ENCODE peak calls at places on chromosomes 11 and 22, in seven cellular contexts. P is HCT116, S is GM23248, T is IMR-90, R is neural progenitor cell, E is PC-3, Y is neuronal stem cell. K is an unnamed sample.
A peak's percentile ranks its signal among the peaks of the same experiment; 100 is the strongest.

GRCh38 chr22:49973018-49973965 is 12.7 kb downstream of the PIM3 start:
- DNase-seq in P (no peak), S (no peak), T (no peak), R (no peak), E (no peak), Y (no peak), K (no peak)

GRCh38 chr11:1483445-1483961 is 3.1 kb downstream of the MOB2 start:
- DNase-seq in P (no peak), S (no peak), T (no peak), R (no peak), E (no peak), Y (no peak), K (no peak)

GRCh38 chr11:102552447-102553200 is 22.1 kb upstream of the MMP7 start:
- DNase-seq in P (peak; percentile 94), S (no peak), T (peak; percentile 65), R (no peak), E (peak; percentile 98), Y (no peak), K (peak; percentile 92)

GRCh38 chr22:19873960-19874306 is 19.3 kb upstream of the GNB1L start:
- DNase-seq in P (no peak), S (no peak), T (no peak), R (no peak), E (no peak), Y (no peak), K (no peak)

GRCh38 chr22:44363214-44363979 is 50.6 kb upstream of the SHISAL1 start:
- DNase-seq in P (no peak), S (peak; percentile 98), T (peak; percentile 98), R (no peak), E (peak; percentile 93), Y (no peak), K (peak; percentile 89)

GRCh38 chr22:42939941-42940653 is 74.9 kb downstream of the PACSIN2 start:
- DNase-seq in P (peak; percentile 78), S (peak; percentile 89), T (peak; percentile 90), R (no peak), E (peak; percentile 93), Y (no peak), K (peak; percentile 72)

GRCh38 chr11:109033627-109034340 is 368.9 kb downstream of the DDX10 start:
- DNase-seq in P (no peak), S (peak; percentile 98), T (peak; percentile 89), R (no peak), E (peak; percentile 57), Y (no peak), K (peak; percentile 65)

GRCh38 chr11:55942785-55943392 is 6.7 kb upstream of the OR5I1 start:
- DNase-seq in P (peak; percentile 18), S (peak; percentile 49), T (peak; percentile 7), R (peak; percentile 66), E (peak; percentile 77), Y (peak; percentile 45), K (peak; percentile 16)

GRCh38 chr11:48034926-48035876 is 54.8 kb downstream of the PTPRJ start:
- DNase-seq in P (no peak), S (peak; percentile 54), T (no peak), R (no peak), E (no peak), Y (no peak), K (no peak)

GRCh38 chr22:33598821-33599220 is 321.5 kb downstream of the LARGE1 start:
- DNase-seq in P (no peak), S (no peak), T (no peak), R (no peak), E (no peak), Y (no peak), K (no peak)

GRCh38 chr22:48955351-48956311 is 872.0 kb downstream of the BRD1 start:
- DNase-seq in P (no peak), S (no peak), T (no peak), R (no peak), E (no peak), Y (no peak), K (no peak)

GRCh38 chr11:32713496-32713895 is 81.0 kb downstream of the CCDC73 start:
- DNase-seq in P (peak; percentile 8), S (peak; percentile 31), T (no peak), R (peak; percentile 13), E (peak; percentile 46), Y (no peak), K (no peak)

GRCh38 chr22:17918840-17919239 is 105.5 kb downstream of the MICAL3 start:
- DNase-seq in P (no peak), S (peak; percentile 48), T (peak; percentile 64), R (no peak), E (peak; percentile 44), Y (no peak), K (peak; percentile 67)

GRCh38 chr11:65522640-65523322 is 2.1 kb upstream of the SCYL1 start:
- DNase-seq in P (no peak), S (no peak), T (no peak), R (no peak), E (no peak), Y (no peak), K (no peak)

GRCh38 chr11:76919887-76920746 is 59.4 kb downstream of the ACER3 start:
- DNase-seq in P (peak; percentile 60), S (peak; percentile 93), T (peak; percentile 81), R (peak; percentile 89), E (peak; percentile 96), Y (peak; percentile 76), K (peak; percentile 64)

GRCh38 chr22:42388130-42388797 is 43.9 kb downstream of the NFAM1 start:
- DNase-seq in P (no peak), S (peak; percentile 25), T (peak; percentile 17), R (peak; percentile 75), E (peak; percentile 9), Y (no peak), K (peak; percentile 21)

DNA sequence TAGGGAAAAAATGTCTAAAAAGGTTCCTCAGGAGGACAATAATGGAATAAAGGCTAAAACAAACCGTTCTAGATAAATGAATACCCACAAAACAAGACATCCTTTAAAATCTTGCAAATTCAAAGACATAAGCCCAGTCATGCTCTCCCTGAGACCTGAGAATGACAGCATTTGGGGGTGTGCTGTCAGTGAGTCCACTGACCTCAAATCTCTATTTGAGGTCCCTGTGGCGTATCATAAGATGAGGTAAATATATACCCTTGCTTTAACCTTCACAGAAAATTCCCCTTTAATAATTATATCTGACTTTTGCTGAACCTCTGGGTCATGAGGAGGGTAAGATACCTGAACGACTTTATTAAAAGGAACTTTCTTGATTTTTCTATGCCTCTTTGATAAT is 53.6 kb upstream of the CHRM4 start:
- DNase-seq in P (no peak), S (no peak), T (no peak), R (no peak), E (no peak), Y (no peak), K (no peak)
- H3K4me2 ChIP-seq in P (no peak overlapping the region), S (no peak overlapping the region), T (no peak overlapping the region), R (no peak overlapping the region), E (no peak overlapping the region), Y (no peak overlapping the region), K (no peak overlapping the region)

GRCh38 chr22:37926358-37926757 is 20.3 kb downstream of the MICALL1 start:
- DNase-seq in P (no peak), S (no peak), T (no peak), R (no peak), E (no peak), Y (no peak), K (no peak)

GRCh38 chr22:37923927-37924326 is 17.8 kb downstream of the MICALL1 start:
- DNase-seq in P (no peak), S (no peak), T (no peak), R (no peak), E (no peak), Y (no peak), K (no peak)

GRCh38 chr22:37924386-37925065 is 18.4 kb downstream of the MICALL1 start:
- DNase-seq in P (no peak), S (no peak), T (no peak), R (no peak), E (no peak), Y (no peak), K (no peak)

GRCh38 chr22:37925767-37926166 is 19.7 kb downstream of the MICALL1 start:
- DNase-seq in P (no peak), S (no peak), T (no peak), R (no peak), E (no peak), Y (no peak), K (no peak)

DNA sequence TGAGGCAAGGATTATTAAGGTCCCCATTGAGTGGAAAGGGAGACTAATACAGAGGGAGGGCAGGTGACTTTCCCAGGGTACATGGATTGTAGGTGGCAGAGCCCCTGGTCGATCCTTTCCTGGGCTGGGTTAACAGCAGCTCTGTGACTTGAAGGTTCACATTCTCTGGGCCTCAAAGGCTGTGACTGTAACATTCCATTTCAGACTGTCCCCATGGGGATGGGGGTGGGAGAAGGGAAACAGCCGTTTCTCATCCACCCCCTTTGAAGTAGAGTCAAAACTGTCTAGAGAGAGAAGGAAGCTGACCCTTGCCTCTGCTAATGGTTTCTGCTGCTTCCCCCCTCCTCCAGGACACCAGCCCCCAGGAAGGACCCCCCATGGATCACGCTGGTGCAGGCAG is 19.2 kb downstream of the MICALL1 start:
- DNase-seq in P (no peak), S (no peak), T (no peak), R (no peak), E (no peak), Y (no peak), K (no peak)
- H3K9ac ChIP-seq in P (no peak overlapping the region), S (no peak overlapping the region), T (no peak overlapping the region), R (no peak overlapping the region), E (no peak overlapping the region), Y (no peak overlapping the region), K (no peak overlapping the region)

DNA sequence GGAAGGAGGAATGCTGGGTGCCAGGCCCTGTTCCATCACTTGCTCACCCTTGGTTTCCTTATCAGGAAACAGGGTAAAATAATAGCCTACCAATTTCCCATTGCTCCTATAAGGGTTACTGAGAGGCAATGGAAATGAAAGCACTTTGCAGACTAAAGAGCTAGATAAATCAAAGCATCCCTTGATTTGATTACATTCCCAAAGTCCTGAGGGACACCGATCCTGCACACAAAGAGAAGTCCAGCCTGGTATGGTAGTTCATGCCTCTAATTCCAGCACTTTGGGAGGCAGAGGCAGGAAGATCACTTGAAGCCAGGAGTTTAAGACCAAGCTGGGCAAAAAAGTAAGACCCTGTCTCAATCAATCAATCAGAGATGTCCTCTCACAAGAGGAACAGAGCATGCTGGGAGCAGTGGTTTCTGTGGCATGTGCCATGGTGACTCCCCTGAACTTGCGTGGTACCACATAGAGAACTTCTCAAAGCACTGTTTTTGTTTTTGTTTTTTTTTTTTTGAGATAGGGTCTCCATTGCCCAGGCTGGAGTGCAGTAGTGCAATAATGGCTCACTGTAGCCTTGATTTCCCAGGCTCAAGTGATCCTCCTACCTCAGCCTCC is 10.7 kb downstream of the TBC1D10A start:
- DNase-seq in P (no peak), S (no peak), T (peak; percentile 9), R (no peak), E (no peak), Y (no peak), K (no peak)
- H3K4me2 ChIP-seq in P (no peak overlapping the region), S (no peak overlapping the region), T (peak overlapping the region; percentile 45), R (no peak overlapping the region), E (no peak overlapping the region), Y (no peak overlapping the region), K (no peak overlapping the region)

DNA sequence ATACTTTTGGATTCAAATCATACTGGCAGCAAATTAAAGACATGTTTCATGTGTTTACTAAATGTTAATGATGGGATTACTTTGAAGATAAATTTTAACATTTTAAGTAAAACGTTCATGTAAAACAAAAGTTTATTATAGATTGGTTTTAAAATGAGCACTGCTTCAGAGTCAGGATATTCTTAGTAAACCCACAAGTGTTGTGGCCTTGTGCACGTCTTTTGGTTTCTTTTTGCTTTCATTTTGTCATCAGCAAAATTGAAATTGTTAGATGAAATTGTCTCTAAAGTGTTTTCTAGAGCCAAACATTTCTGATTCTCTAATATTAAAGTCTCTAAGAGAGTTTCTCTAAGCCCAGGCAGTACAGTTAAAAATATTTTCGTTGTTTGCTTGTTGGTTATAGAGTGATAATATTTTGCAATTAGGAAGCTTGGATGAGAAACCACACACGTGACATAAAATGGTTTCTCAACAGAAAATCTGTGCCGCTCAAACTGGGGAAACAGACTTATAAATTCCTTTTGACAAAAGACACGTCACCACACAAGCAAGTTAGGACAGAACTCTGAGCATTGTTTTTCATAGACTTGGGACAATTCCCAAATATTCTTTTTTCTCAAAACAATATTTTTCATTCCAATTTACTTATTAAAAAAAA is 164.4 kb downstream of the TEAD1 start:
- DNase-seq in P (no peak), S (peak; percentile 77), T (no peak), R (no peak), E (no peak), Y (no peak), K (peak; percentile 85)
- H3K9ac ChIP-seq in P (no peak overlapping the region), S (peak overlapping the region; percentile 67), T (no peak overlapping the region), R (no peak overlapping the region), E (no peak overlapping the region), Y (no peak overlapping the region), K (peak overlapping the region; percentile 82)